ENCODE peak calls at places on chromosomes 12 and 14, in four cellular contexts. D, Z, T and R are unnamed samples.

GRCh38 chr14:80124794-80125193 is 86.5 kb downstream of the DIO2 start:
- DNase-seq in D (no peak), Z (no peak), T (no peak), R (no peak)

GRCh38 chr14:69924181-69924580 is 45.0 kb downstream of the SMOC1 start:
- DNase-seq in D (no peak), T (no peak), Z (no peak), R (no peak)

GRCh38 chr12:122102331-122102730 is 23.8 kb downstream of the MLXIP start:
- DNase-seq in T (no peak), D (no peak), Z (no peak), R (no peak)

GRCh38 chr12:27552235-27552634 is 28.2 kb downstream of the PPFIBP1 start:
- DNase-seq in Z (no peak), D (no peak), T (no peak), R (no peak)

GRCh38 chr12:108772896-108773797 is 41.8 kb upstream of the CORO1C start:
- DNase-seq in Z (no peak), T (no peak), D (no peak), R (no peak)

GRCh38 chr12:107337354-107338095 is 244.2 kb upstream of the CRY1 start:
- DNase-seq in D (no peak), T (no peak), Z (no peak), R (no peak)

GRCh38 chr14:71119075-71119474 is 211.8 kb downstream of the PCNX1 start:
- DNase-seq in T (no peak), Z (no peak), D (no peak), R (no peak)

GRCh38 chr14:100873083-100873482 is 30.4 kb downstream of the RTL1 start:
- DNase-seq in D (no peak), T (no peak), Z (peak), R (no peak)

GRCh38 chr12:38697290-38697689 is 208.1 kb downstream of the CPNE8 start:
- DNase-seq in D (no peak), T (no peak), Z (no peak), R (no peak)

GRCh38 chr12:101563197-101563596 is 31.6 kb upstream of the MYBPC1 start:
- DNase-seq in D (no peak), Z (no peak), T (no peak), R (no peak)

GRCh38 chr12:29901585-29901984 is 117.8 kb upstream of the TMTC1 start:
- DNase-seq in Z (no peak), T (no peak), D (peak), R (no peak)

GRCh38 chr14:99703381-99703780 is 19.3 kb downstream of the CYP46A1 start:
- DNase-seq in D (no peak), Z (no peak), T (peak), R (no peak)

GRCh38 chr12:111192657-111193056 is 176.2 kb downstream of the PHETA1 start:
- DNase-seq in T (no peak), Z (no peak), D (no peak), R (no peak)

GRCh38 chr12:80761818-80762217 is 45.1 kb downstream of the MYF5 start:
- DNase-seq in T (no peak), D (peak), Z (no peak), R (no peak)

GRCh38 chr12:104750061-104750460 is 208.0 kb downstream of the SLC41A2 start:
- DNase-seq in T (peak), Z (no peak), D (peak), R (no peak)

GRCh38 chr12:119819322-119819721 is 57.8 kb downstream of the CIT start:
- DNase-seq in D (no peak), Z (no peak), T (no peak), R (no peak)

GRCh38 chr14:93219103-93219726 is 12.2 kb downstream of the UBR7 start:
- DNase-seq in D (peak), Z (no peak), T (peak), R (no peak)

GRCh38 chr14:84493779-84494178 is 1036.2 kb upstream of the FLRT2 start:
- DNase-seq in D (no peak), Z (no peak), T (no peak), R (no peak)

GRCh38 chr12:15404485-15404884 is 82.2 kb downstream of the PTPRO start:
- DNase-seq in T (no peak), Z (no peak), D (no peak), R (no peak)

GRCh38 chr12:2445968-2446367 is 348.8 kb upstream of the FKBP4 start:
- DNase-seq in D (no peak), Z (no peak), T (no peak), R (no peak)

GRCh38 chr12:46451276-46452021 is 78.9 kb upstream of the SLC38A2 start:
- DNase-seq in D (no peak), Z (no peak), T (no peak), R (no peak)

GRCh38 chr14:95620659-95621059 is 65.6 kb upstream of the TCL1B start:
- DNase-seq in Z (no peak), T (no peak), D (no peak), R (peak)

GRCh38 chr12:94297876-94298520 is 149.6 kb downstream of the PLXNC1 start:
- DNase-seq in Z (no peak), D (no peak), T (no peak), R (no peak)

GRCh38 chr14:61385002-61385685 is 63.8 kb downstream of the PRKCH start:
- DNase-seq in T (peak), D (peak), Z (no peak), R (no peak)

GRCh38 chr14:35985504-35986218 is 159.5 kb downstream of the BRMS1L start:
- DNase-seq in Z (no peak), D (peak), T (no peak), R (no peak)

GRCh38 chr12:53254816-53255545 is 13.1 kb upstream of the ESPL1 start:
- DNase-seq in T (no peak), D (no peak), Z (no peak), R (no peak)

GRCh38 chr12:53251477-53252348 is 16.4 kb upstream of the ESPL1 start:
- DNase-seq in T (peak), D (peak), Z (peak), R (peak)

GRCh38 chr12:53252349-53252916 is 15.7 kb upstream of the ESPL1 start:
- DNase-seq in Z (peak), T (no peak), D (no peak), R (no peak)

GRCh38 chr12:53255993-53256392 is 12.1 kb upstream of the ESPL1 start:
- DNase-seq in Z (no peak), D (peak), T (no peak), R (no peak)

GRCh38 chr12:53253298-53253697 is 14.8 kb upstream of the ESPL1 start:
- DNase-seq in D (no peak), T (no peak), Z (no peak), R (no peak)
- H3K4me3 ChIP-seq in D (no peak), T (no peak), Z (no peak), R (peak)

GRCh38 chr12:6788972-6789905 is at the start of gene CD4:
- DNase-seq in D (no peak), Z (peak), T (peak), R (no peak)
- H3K4me3 ChIP-seq in D (no peak), Z (no peak), T (peak), R (no peak)

GRCh38 chr14:28308727-28309126 is 457.9 kb upstream of the FOXG1 start:
- DNase-seq in Z (no peak), T (no peak), D (no peak), R (no peak)
- H3K4me3 ChIP-seq in Z (no peak), T (no peak), D (no peak), R (no peak)

GRCh38 chr14:67735361-67735921 is 33.8 kb downstream of the RDH12 start:
- DNase-seq in Z (no peak), D (no peak), T (no peak), R (no peak)

GRCh38 chr14:67736771-67737170 is 35.1 kb downstream of the RDH12 start:
- DNase-seq in Z (no peak), D (no peak), T (no peak), R (no peak)

GRCh38 chr14:67734675-67735074 is 33.0 kb downstream of the RDH12 start:
- DNase-seq in T (no peak), D (no peak), Z (no peak), R (no peak)

GRCh38 chr14:67744057-67744456 is 42.4 kb downstream of the RDH12 start:
- DNase-seq in T (no peak), D (no peak), Z (no peak), R (no peak)

DNA sequence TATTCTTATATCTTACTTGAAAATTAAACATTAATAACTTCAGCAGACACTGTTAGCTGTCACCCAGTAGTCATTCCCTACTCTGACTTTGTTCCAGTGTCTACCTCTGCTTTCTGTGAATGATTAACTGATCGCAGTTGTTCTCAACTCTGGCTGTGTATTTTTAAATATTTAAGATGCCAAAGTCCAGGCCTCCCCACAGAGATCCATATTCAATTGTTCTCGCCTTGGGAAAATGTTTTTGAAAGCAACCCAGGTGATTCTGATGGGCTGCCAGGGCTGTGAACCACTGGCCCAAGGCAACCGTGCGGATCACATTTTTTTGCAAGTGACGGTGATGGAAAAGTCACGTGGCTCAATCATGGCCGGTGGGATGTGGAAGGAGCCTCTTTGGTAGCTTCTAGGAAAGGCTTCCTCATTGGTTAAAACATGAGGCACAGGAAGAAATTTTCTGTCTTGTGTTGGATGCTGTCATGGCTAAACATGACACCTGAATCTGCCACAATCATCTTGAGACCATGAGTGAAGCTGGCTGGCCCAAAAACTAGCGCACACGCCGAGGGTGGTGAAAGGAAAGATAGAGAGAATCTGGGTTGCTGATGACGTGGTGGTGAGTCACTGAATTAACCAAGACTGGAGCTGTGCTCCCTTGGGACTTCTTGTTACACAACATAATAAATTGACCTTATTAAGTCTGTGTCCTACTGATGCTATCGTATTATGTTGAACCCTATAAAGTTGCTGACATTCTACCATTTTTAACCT is 37.2 kb downstream of the RDH12 start:
- DNase-seq in T (peak), Z (no peak), D (no peak), R (no peak)
- H3K4me3 ChIP-seq in T (no peak), Z (no peak), D (no peak), R (no peak)